ENCODE peak calls at places on chromosomes 4 and X, in six cellular contexts. One of them, this sample, is unnamed.

GRCh38 chr4:182528819-182529218 is 285.6 kb downstream of the TENM3 start:
- DNase-seq in fibroblast of gingiva: no peak
- DNase-seq in lung microvascular endothelial cell: no peak
- DNase-seq in HTR-8/SVneo: no peak
- DNase-seq in ELR: no peak
- DNase-seq in AG08395: no peak
- DNase-seq in this sample: no peak

GRCh38 chrX:38982370-38982769 is 181.1 kb downstream of the MID1IP1 start:
- DNase-seq in ELR: no peak
- DNase-seq in fibroblast of gingiva: no peak
- DNase-seq in lung microvascular endothelial cell: no peak
- DNase-seq in HTR-8/SVneo: no peak
- DNase-seq in AG08395: no peak
- DNase-seq in this sample: no peak

GRCh38 chrX:76821276-76821675 is 393.8 kb downstream of the MAGEE1 start:
- DNase-seq in fibroblast of gingiva: no peak
- DNase-seq in ELR: no peak
- DNase-seq in HTR-8/SVneo: no peak
- DNase-seq in AG08395: no peak
- DNase-seq in lung microvascular endothelial cell: no peak
- DNase-seq in this sample: peak

GRCh38 chr4:176745902-176746301 is 46.8 kb downstream of the VEGFC start:
- DNase-seq in fibroblast of gingiva: no peak
- DNase-seq in lung microvascular endothelial cell: no peak
- DNase-seq in HTR-8/SVneo: no peak
- DNase-seq in AG08395: no peak
- DNase-seq in ELR: peak
- DNase-seq in this sample: no peak

GRCh38 chrX:43456056-43456455 is 200.0 kb upstream of the MAOA start:
- DNase-seq in fibroblast of gingiva: no peak
- DNase-seq in lung microvascular endothelial cell: no peak
- DNase-seq in HTR-8/SVneo: no peak
- DNase-seq in AG08395: no peak
- DNase-seq in ELR: no peak
- DNase-seq in this sample: no peak

GRCh38 chr4:16603178-16603577 is 295.3 kb downstream of the LDB2 start:
- DNase-seq in lung microvascular endothelial cell: no peak
- DNase-seq in HTR-8/SVneo: no peak
- DNase-seq in ELR: no peak
- DNase-seq in AG08395: no peak
- DNase-seq in fibroblast of gingiva: no peak
- DNase-seq in this sample: no peak

GRCh38 chr4:182843813-182844325 is 73.3 kb downstream of the DCTD start:
- DNase-seq in AG08395: no peak
- DNase-seq in lung microvascular endothelial cell: peak
- DNase-seq in ELR: no peak
- DNase-seq in fibroblast of gingiva: no peak
- DNase-seq in HTR-8/SVneo: no peak
- DNase-seq in this sample: no peak

GRCh38 chrX:96407501-96407900 is 277.1 kb upstream of the DIAPH2 start:
- DNase-seq in fibroblast of gingiva: peak
- DNase-seq in lung microvascular endothelial cell: no peak
- DNase-seq in HTR-8/SVneo: no peak
- DNase-seq in AG08395: peak
- DNase-seq in ELR: peak
- DNase-seq in this sample: no peak

GRCh38 chr4:125316391-125316780 is 1.6 kb downstream of the FAT4 start:
- DNase-seq in ELR: peak
- DNase-seq in HTR-8/SVneo: peak
- DNase-seq in lung microvascular endothelial cell: peak
- DNase-seq in fibroblast of gingiva: peak
- DNase-seq in AG08395: peak
- DNase-seq in this sample: peak

GRCh38 chr4:48654015-48654664 is 125.9 kb downstream of the FRYL start:
- DNase-seq in AG08395: no peak
- DNase-seq in fibroblast of gingiva: no peak
- DNase-seq in lung microvascular endothelial cell: no peak
- DNase-seq in ELR: peak
- DNase-seq in HTR-8/SVneo: no peak
- DNase-seq in this sample: no peak